ENCODE peak calls at places on chromosomes 13 and 19, in ten cellular contexts. W is tibial nerve, Q is neuronal stem cell, J is GM12865, V is PC-9, U is Peyer's patch, N is endodermal cell, C is colonic mucosa, G is osteoblast, H is fibroblast of lung. D is an unnamed sample.

GRCh38 chr19:1402411-1403070 is 1.2 kb upstream of the GAMT start:
- DNase-seq in W (no peak), Q (no peak), J (no peak), V (no peak), U (no peak), N (no peak), C (no peak), G (peak), H (no peak), D (no peak)

GRCh38 chr13:24274452-24274971 is 34.9 kb upstream of the C1QTNF9 start:
- DNase-seq in W (no peak), Q (no peak), J (peak), V (no peak), U (peak), N (peak), C (no peak), G (no peak), H (no peak), D (no peak)

GRCh38 chr13:76222511-76222910 is 586.4 kb downstream of the LMO7 start:
- DNase-seq in W (no peak), Q (no peak), J (no peak), V (no peak), U (no peak), N (no peak), C (no peak), G (no peak), H (peak), D (peak)

GRCh38 chr13:39913928-39914327 is 258.5 kb downstream of the COG6 start:
- DNase-seq in W (peak), Q (no peak), J (no peak), V (no peak), U (no peak), N (no peak), C (no peak), G (no peak), H (no peak), D (no peak)

GRCh38 chr13:110575322-110576069 is 14.0 kb upstream of the RAB20 start:
- DNase-seq in W (peak), Q (no peak), J (peak), V (peak), U (peak), N (peak), C (no peak), G (no peak), H (peak), D (no peak)

GRCh38 chr19:14012378-14012915 is 6.3 kb upstream of the RFX1 start:
- DNase-seq in W (no peak), Q (no peak), J (peak), V (no peak), U (no peak), N (no peak), C (no peak), G (no peak), H (no peak), D (no peak)

GRCh38 chr19:45764947-45765346 is 4.1 kb downstream of the SIX5 start:
- DNase-seq in W (no peak), Q (no peak), J (no peak), V (no peak), U (no peak), N (no peak), C (no peak), G (no peak), H (no peak), D (no peak)

GRCh38 chr13:40518481-40518882 is 148.0 kb downstream of the FOXO1 start:
- DNase-seq in W (no peak), Q (no peak), J (peak), V (peak), U (no peak), N (peak), C (no peak), G (no peak), H (peak), D (peak)

GRCh38 chr19:10271543-10272086 is 695 bp downstream of the ICAM1 start:
- DNase-seq in W (no peak), Q (no peak), J (peak), V (no peak), U (peak), N (no peak), C (peak), G (peak), H (no peak), D (no peak)

GRCh38 chr19:29745253-29745652 is 30.2 kb upstream of the C19orf12 start:
- DNase-seq in W (no peak), Q (no peak), J (no peak), V (no peak), U (no peak), N (peak), C (no peak), G (no peak), H (no peak), D (no peak)

GRCh38 chr19:42005504-42005903 is 11.5 kb upstream of the ATP1A3 start:
- DNase-seq in W (no peak), Q (no peak), J (no peak), V (no peak), U (no peak), N (no peak), C (no peak), G (peak), H (no peak), D (no peak)

GRCh38 chr19:40614595-40615411 is 13.6 kb downstream of the LTBP4 start:
- DNase-seq in W (peak), Q (peak), J (peak), V (peak), U (peak), N (peak), C (peak), G (peak), H (peak), D (peak)

GRCh38 chr19:38538793-38539528 is 78.8 kb downstream of the MAP4K1 start:
- DNase-seq in W (no peak), Q (no peak), J (peak), V (no peak), U (no peak), N (no peak), C (no peak), G (no peak), H (peak), D (no peak)

GRCh38 chr19:8697671-8698432 is 743 bp downstream of the ACTL9 start:
- DNase-seq in W (no peak), Q (no peak), J (no peak), V (no peak), U (no peak), N (peak), C (no peak), G (peak), H (no peak), D (no peak)

GRCh38 chr19:6215701-6216235 is 64.0 kb downstream of the MLLT1 start:
- DNase-seq in W (no peak), Q (no peak), J (no peak), V (no peak), U (no peak), N (no peak), C (no peak), G (peak), H (no peak), D (no peak)

GRCh38 chr19:18682807-18683108 is 722 bp upstream of the CRTC1 start:
- DNase-seq in W (no peak), Q (no peak), J (no peak), V (no peak), U (no peak), N (no peak), C (no peak), G (peak), H (no peak), D (no peak)

GRCh38 chr19:39407644-39408391 is 1.2 kb downstream of the ZFP36 start:
- DNase-seq in W (no peak), Q (no peak), J (peak), V (peak), U (peak), N (peak), C (peak), G (peak), H (no peak), D (no peak)

GRCh38 chr13:27770809-27771208 is 21.5 kb upstream of the GSX1 start:
- DNase-seq in W (no peak), Q (no peak), J (peak), V (no peak), U (no peak), N (peak), C (peak), G (no peak), H (no peak), D (no peak)

GRCh38 chr13:20168396-20168795 is 7.5 kb upstream of the GJA3 start:
- DNase-seq in W (no peak), Q (no peak), J (no peak), V (no peak), U (no peak), N (no peak), C (no peak), G (no peak), H (no peak), D (no peak)

GRCh38 chr13:113433391-113433916 is 19.8 kb downstream of the ADPRHL1 start:
- DNase-seq in W (no peak), Q (no peak), J (no peak), V (no peak), U (no peak), N (peak), C (no peak), G (peak), H (no peak), D (no peak)

GRCh38 chr19:54692294-54692615 is 29.5 kb downstream of the LILRB4 start:
- DNase-seq in W (no peak), Q (no peak), J (no peak), V (no peak), U (no peak), N (no peak), C (no peak), G (no peak), H (no peak), D (no peak)
- H3K4me3 ChIP-seq in W (no peak), Q (no peak), J (no peak), V (no peak), U (no peak), N (no peak), C (no peak), G (no peak), H (no peak), D (no peak)

GRCh38 chr19:55255618-55256423 is 3.0 kb downstream of the PPP6R1 start:
- DNase-seq in W (no peak), Q (no peak), J (peak), V (no peak), U (peak), N (no peak), C (no peak), G (peak), H (peak), D (peak)
- H3K4me3 ChIP-seq in W (no peak), Q (no peak), J (peak), V (peak), U (peak), N (peak), C (peak), G (peak), H (no peak), D (peak)

GRCh38 chr19:47274891-47275865 is 493 bp downstream of the INAFM1 start:
- DNase-seq in W (no peak), Q (no peak), J (no peak), V (no peak), U (no peak), N (peak), C (no peak), G (peak), H (peak), D (peak)

GRCh38 chr19:47272448-47273312 is 2.0 kb upstream of the INAFM1 start:
- DNase-seq in W (peak), Q (no peak), J (no peak), V (no peak), U (peak), N (peak), C (peak), G (peak), H (peak), D (peak)

GRCh38 chr19:47273313-47274070 is 1.2 kb upstream of the INAFM1 start:
- DNase-seq in W (peak), Q (peak), J (peak), V (peak), U (peak), N (peak), C (peak), G (peak), H (peak), D (peak)

GRCh38 chr19:47274071-47274890 is at the start of gene INAFM1:
- DNase-seq in W (peak), Q (peak), J (peak), V (peak), U (peak), N (peak), C (peak), G (peak), H (peak), D (peak)

GRCh38 chr19:47275866-47276461 is 1.3 kb downstream of the INAFM1 start:
- DNase-seq in W (peak), Q (no peak), J (no peak), V (no peak), U (no peak), N (peak), C (no peak), G (peak), H (peak), D (peak)
- H3K4me3 ChIP-seq in W (no peak), Q (peak), J (no peak), V (no peak), U (no peak), N (peak), C (no peak), G (peak), H (no peak), D (no peak)

GRCh38 chr19:12668346-12668745 is 1.7 kb downstream of the WDR83 start:
- DNase-seq in W (no peak), Q (no peak), J (no peak), V (no peak), U (no peak), N (no peak), C (no peak), G (peak), H (no peak), D (no peak)

GRCh38 chr19:12668937-12669271 is 2.3 kb downstream of the WDR83 start:
- DNase-seq in W (peak), Q (no peak), J (peak), V (peak), U (peak), N (no peak), C (peak), G (peak), H (peak), D (peak)

GRCh38 chr19:12666305-12667048 is at the start of the genes MAN2B1 and WDR83:
- DNase-seq in W (peak), Q (peak), J (peak), V (peak), U (peak), N (peak), C (peak), G (peak), H (peak), D (peak)

GRCh38 chr19:12669272-12670158 is 2.9 kb downstream of the WDR83 start:
- DNase-seq in W (peak), Q (peak), J (peak), V (peak), U (peak), N (peak), C (peak), G (peak), H (peak), D (peak)

DNA sequence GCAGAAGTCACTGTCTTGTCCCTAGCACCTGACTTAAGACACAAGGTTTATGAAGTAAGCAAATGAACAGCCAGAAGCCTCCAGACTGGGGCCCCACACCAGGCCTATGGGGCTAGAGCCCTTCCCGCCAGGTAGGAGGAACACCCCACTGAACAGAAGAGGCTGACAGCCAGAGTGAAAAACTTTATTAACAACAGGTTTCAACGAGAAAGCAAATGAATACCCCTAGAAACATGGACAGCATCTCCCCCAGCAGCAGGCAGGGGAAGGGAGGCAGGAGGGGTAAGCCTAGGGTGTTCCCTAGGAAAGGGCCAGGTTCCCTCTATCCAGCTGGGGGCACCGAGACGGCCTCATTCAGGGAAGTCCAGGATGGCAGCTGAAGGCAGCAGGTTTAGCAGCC is 1.3 kb downstream of the WDR83 start:
- DNase-seq in W (no peak), Q (no peak), J (no peak), V (no peak), U (no peak), N (no peak), C (no peak), G (peak), H (no peak), D (no peak)
- H3K4me3 ChIP-seq in W (no peak), Q (peak), J (no peak), V (peak), U (no peak), N (peak), C (no peak), G (peak), H (no peak), D (no peak)